ENCODE peak calls at places on chromosomes 2 and 18, in six cellular contexts. C, G, K, P, I and S are unnamed samples.

GRCh38 chr2:133972786-133973185 is 281.1 kb upstream of the MGAT5 start:
- DNase-seq in C (no peak), G (no peak), K (no peak), P (no peak), I (no peak), S (no peak)

GRCh38 chr2:71647346-71647745 is 194.0 kb downstream of the DYSF start:
- DNase-seq in C (no peak), G (no peak), K (no peak), P (no peak), I (no peak), S (no peak)

GRCh38 chr2:236217926-236218325 is 46.3 kb downstream of the ASB18 start:
- DNase-seq in C (no peak), G (no peak), K (no peak), P (no peak), I (no peak), S (no peak)

GRCh38 chr2:143551946-143552655 is 422.9 kb downstream of the ARHGAP15 start:
- DNase-seq in C (no peak), G (no peak), K (no peak), P (no peak), I (no peak), S (no peak)

GRCh38 chr18:68826111-68826510 is 28.2 kb downstream of the CCDC102B start:
- DNase-seq in C (no peak), G (peak; percentile 31), K (no peak), P (no peak), I (no peak), S (no peak)

GRCh38 chr2:207805566-207806226 is 36.0 kb upstream of the FZD5 start:
- DNase-seq in C (no peak), G (no peak), K (no peak), P (no peak), I (no peak), S (no peak)

GRCh38 chr2:119841550-119841949 is 81.8 kb downstream of the PTPN4 start:
- DNase-seq in C (no peak), G (no peak), K (no peak), P (no peak), I (no peak), S (no peak)

GRCh38 chr2:213764849-213765248 is 480.6 kb downstream of the SPAG16 start:
- DNase-seq in C (no peak), G (no peak), K (no peak), P (no peak), I (no peak), S (no peak)

GRCh38 chr2:71498261-71498701 is 44.9 kb downstream of the DYSF start:
- DNase-seq in C (no peak), G (no peak), K (no peak), P (no peak), I (no peak), S (peak; percentile 5)

GRCh38 chr18:29378739-29379138 is 1201.8 kb upstream of the CDH2 start:
- DNase-seq in C (no peak), G (no peak), K (no peak), P (no peak), I (no peak), S (no peak)

GRCh38 chr2:205892141-205893064 is 193.6 kb downstream of the INO80D start:
- DNase-seq in C (no peak), G (no peak), K (no peak), P (no peak), I (no peak), S (no peak)

GRCh38 chr2:187169108-187169713 is 278.8 kb downstream of the CALCRL start:
- DNase-seq in C (no peak), G (peak; percentile 34), K (no peak), P (no peak), I (no peak), S (no peak)